ENCODE peak calls at places on chromosomes 5 and 9, in eight cellular contexts. E is neuronal stem cell, B is Karpas-422, I is K562, S is GM23248, Y is fibroblast of lung, U is PC-9, F is HCT116. T is an unnamed sample.

GRCh38 chr5:75048457-75048953 is 3.9 kb downstream of the GCNT4 start:
- DNase-seq in E (no peak), Y (peak), S (peak), F (no peak), U (no peak), B (no peak), I (no peak), T (no peak)

GRCh38 chr9:91775011-91775707 is 174.9 kb downstream of the ROR2 start:
- DNase-seq in I (peak), Y (peak), F (peak), B (peak), S (peak), U (no peak), E (peak), T (peak)

GRCh38 chr5:90037646-90038045 is 371.9 kb downstream of the CETN3 start:
- DNase-seq in Y (peak), I (no peak), B (no peak), F (no peak), U (no peak), E (no peak), S (no peak), T (no peak)

GRCh38 chr5:69368458-69369368 is 607 bp downstream of the AK6 start:
- DNase-seq in I (peak), B (no peak), Y (peak), F (peak), S (peak), U (peak), E (peak), T (peak)

GRCh38 chr9:116087751-116088194 is 65.8 kb upstream of the PAPPA start:
- DNase-seq in F (no peak), S (peak), U (peak), E (no peak), B (no peak), Y (peak), I (no peak), T (no peak)

GRCh38 chr5:94983861-94984535 is 300.9 kb downstream of the MCTP1 start:
- DNase-seq in S (peak), E (no peak), B (no peak), I (no peak), Y (peak), F (no peak), U (no peak), T (no peak)

GRCh38 chr9:137396227-137396626 is 26.7 kb downstream of the EXD3 start:
- DNase-seq in B (no peak), I (no peak), S (peak), E (no peak), F (no peak), Y (peak), U (peak), T (no peak)

GRCh38 chr5:142390303-142390840 is 65.6 kb upstream of the SPRY4 start:
- DNase-seq in I (no peak), B (no peak), S (no peak), U (no peak), E (no peak), Y (no peak), F (no peak), T (no peak)

GRCh38 chr5:157989296-157989695 is 130.4 kb upstream of the CLINT1 start:
- DNase-seq in U (no peak), I (no peak), B (no peak), F (no peak), Y (peak), S (no peak), E (no peak), T (no peak)

GRCh38 chr5:45796959-45797553 is 100.9 kb upstream of the HCN1 start:
- DNase-seq in F (no peak), B (peak), E (no peak), S (no peak), Y (no peak), I (peak), U (no peak), T (no peak)

GRCh38 chr9:2761424-2761823 is 44.1 kb downstream of the KCNV2 start:
- DNase-seq in F (no peak), S (no peak), U (no peak), I (no peak), Y (no peak), B (no peak), E (no peak), T (no peak)

GRCh38 chr9:77011973-77012817 is 7.3 kb upstream of the FOXB2 start:
- DNase-seq in F (peak), E (peak), S (peak), B (peak), Y (no peak), I (peak), U (no peak), T (peak)

GRCh38 chr9:84615574-84615973 is 54.0 kb upstream of the NTRK2 start:
- DNase-seq in U (no peak), F (no peak), I (no peak), E (no peak), B (no peak), S (no peak), Y (no peak), T (no peak)

GRCh38 chr5:16552666-16553343 is 64.0 kb downstream of the RETREG1 start:
- DNase-seq in E (peak), S (peak), U (peak), B (peak), F (peak), I (peak), Y (peak), T (peak)

GRCh38 chr9:128055222-128056040 is 11.7 kb downstream of the NAIF1 start:
- DNase-seq in S (no peak), B (no peak), U (no peak), I (no peak), E (no peak), Y (no peak), F (no peak), T (no peak)

GRCh38 chr5:136082390-136083193 is 50.1 kb upstream of the SMAD5 start:
- DNase-seq in Y (no peak), S (peak), E (peak), F (peak), I (peak), B (peak), U (peak), T (peak)

GRCh38 chr9:84780385-84780784 is 110.9 kb downstream of the NTRK2 start:
- DNase-seq in F (no peak), I (no peak), U (no peak), S (no peak), E (no peak), B (no peak), Y (no peak), T (no peak)

GRCh38 chr9:35599763-35600604 is 5.1 kb upstream of the TESK1 start:
- DNase-seq in B (peak), I (no peak), U (no peak), E (no peak), S (peak), F (no peak), Y (no peak), T (peak)

GRCh38 chr5:123157797-123158528 is 68.9 kb downstream of the PRDM6 start:
- DNase-seq in U (no peak), E (no peak), F (peak), Y (peak), S (peak), B (no peak), I (no peak), T (no peak)

GRCh38 chr9:18405240-18405639 is 68.7 kb upstream of the ADAMTSL1 start:
- DNase-seq in E (no peak), U (no peak), B (no peak), S (peak), F (no peak), I (no peak), Y (peak), T (no peak)

GRCh38 chr5:149320791-149321330 is 24.4 kb upstream of the GRPEL2 start:
- DNase-seq in U (peak), F (peak), S (peak), B (no peak), I (peak), E (peak), Y (peak), T (no peak)

GRCh38 chr5:56530739-56531138 is 284.6 kb upstream of the MAP3K1 start:
- DNase-seq in F (no peak), S (no peak), B (no peak), E (no peak), Y (no peak), U (no peak), I (no peak), T (no peak)

GRCh38 chr9:87813119-87813463 is 69.6 kb upstream of the SPATA31E1 start:
- DNase-seq in U (no peak), E (no peak), I (no peak), Y (no peak), F (no peak), S (no peak), B (no peak), T (no peak)

GRCh38 chr9:124038239-124038638 is 26.7 kb downstream of the LHX2 start:
- DNase-seq in U (no peak), B (no peak), S (peak), I (no peak), F (no peak), E (no peak), Y (no peak), T (no peak)

GRCh38 chr5:78766412-78766762 is 117.8 kb upstream of the LHFPL2 start:
- DNase-seq in F (no peak), U (no peak), Y (no peak), S (no peak), B (no peak), I (no peak), E (no peak), T (no peak)

GRCh38 chr5:141121563-141121962 is at the start of gene PCDHB4:
- DNase-seq in S (peak), B (no peak), I (no peak), E (no peak), F (no peak), U (no peak), Y (no peak), T (no peak)

GRCh38 chr5:173741729-173742431 is 125.4 kb upstream of the BOD1 start:
- DNase-seq in S (no peak), I (no peak), F (no peak), B (no peak), E (no peak), U (no peak), Y (no peak), T (no peak)

GRCh38 chr5:171647900-171648253 is 137.7 kb upstream of the SMIM23 start:
- DNase-seq in B (no peak), F (no peak), U (no peak), Y (peak), S (no peak), E (no peak), I (no peak), T (no peak)

DNA sequence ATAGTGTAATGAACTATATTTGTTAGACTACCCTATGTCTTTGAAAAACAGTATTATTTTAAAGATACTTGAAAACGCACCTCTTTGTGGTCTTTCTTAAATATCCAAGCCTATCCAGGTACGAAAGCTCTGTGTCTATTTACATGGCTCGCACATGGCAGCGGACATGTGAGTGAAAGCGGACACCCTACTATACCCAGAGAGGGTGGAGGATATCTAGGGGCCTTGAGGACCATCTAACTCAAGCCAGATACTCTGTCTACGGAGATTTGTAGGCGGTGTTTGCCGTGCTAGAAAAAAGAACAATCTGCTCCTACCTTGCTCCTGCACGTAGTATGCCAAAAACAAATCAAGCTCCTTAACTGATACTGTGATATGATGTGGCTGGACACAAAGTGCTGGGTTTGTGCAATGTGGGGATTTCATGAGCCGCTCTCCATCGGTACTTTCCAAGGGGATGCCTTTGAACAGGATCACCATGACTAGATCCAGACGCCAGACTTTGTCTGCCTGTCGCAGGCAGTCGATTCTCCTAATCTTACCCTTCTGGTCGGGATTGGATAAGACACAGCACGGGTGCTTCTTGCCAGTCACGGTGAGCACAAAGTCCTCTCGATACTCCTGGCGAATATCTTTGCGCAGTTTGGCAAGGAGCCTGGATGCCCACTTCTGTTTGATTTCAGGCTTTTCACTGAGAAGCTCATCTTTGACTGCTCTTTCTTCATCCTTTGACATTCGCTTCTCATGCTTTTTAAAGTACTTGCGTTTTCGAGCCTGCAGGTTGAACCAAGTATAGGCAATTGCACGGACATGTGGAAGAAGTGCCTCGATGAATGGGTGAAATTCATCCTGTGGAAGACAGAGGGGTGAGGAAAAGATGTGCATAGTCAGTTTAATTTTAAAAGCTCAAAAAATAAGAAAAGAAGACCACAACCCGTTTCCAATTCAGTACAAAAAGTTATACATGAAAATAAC is 7.0 kb downstream of the NFIB start:
- DNase-seq in U (no peak), B (no peak), E (no peak), I (no peak), Y (peak), S (no peak), F (no peak), T (no peak)
- H2AFZ ChIP-seq in U (no peak), B (no peak), E (no peak), I (no peak), Y (peak), S (no peak), F (no peak), T (no peak)

GRCh38 chr5:179913461-179913860 is 5.8 kb upstream of the TBC1D9B start:
- DNase-seq in S (no peak), E (no peak), Y (no peak), B (no peak), U (no peak), F (no peak), I (no peak), T (no peak)
- H2AFZ ChIP-seq in S (peak), E (no peak), Y (no peak), B (no peak), U (peak), F (no peak), I (peak), T (no peak)

DNA sequence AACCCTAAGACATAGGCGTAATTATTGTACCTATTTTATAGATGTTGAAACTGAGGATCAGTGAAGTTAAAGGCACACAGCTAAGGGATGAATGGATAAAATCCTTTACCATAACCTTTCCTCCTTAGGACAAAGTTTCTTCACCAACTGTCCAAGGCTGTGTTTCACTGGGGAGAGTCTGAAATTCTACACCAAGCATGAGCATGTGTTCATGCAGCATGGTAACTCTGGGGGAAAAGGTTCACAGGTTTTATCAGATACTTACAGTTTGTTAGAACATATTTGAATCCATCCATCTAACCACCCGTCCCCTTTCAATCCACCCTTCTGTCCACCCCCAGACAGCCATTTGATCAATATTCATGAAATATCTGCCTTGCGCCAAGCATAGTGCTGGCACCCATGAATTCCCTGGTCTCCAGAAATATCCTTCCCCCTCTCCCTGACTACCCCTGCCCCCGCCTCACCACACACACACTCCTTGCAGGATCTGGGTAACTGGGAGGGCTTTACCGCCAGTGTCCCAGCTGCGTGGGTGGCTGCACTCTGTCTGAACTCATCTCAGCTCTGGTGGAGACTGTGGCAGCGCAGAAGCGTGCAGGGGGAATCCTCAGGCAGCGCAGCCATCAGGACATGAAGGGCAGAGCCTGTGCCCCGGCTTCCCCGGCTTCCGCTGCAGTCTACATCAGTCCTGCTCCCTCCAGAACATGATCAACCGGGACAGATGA is 6.3 kb upstream of the KCNIP1 start:
- DNase-seq in U (no peak), I (no peak), F (no peak), S (no peak), B (peak), E (no peak), Y (peak), T (no peak)
- H2AFZ ChIP-seq in U (no peak), I (no peak), F (no peak), S (no peak), B (no peak), E (no peak), Y (no peak), T (no peak)

DNA sequence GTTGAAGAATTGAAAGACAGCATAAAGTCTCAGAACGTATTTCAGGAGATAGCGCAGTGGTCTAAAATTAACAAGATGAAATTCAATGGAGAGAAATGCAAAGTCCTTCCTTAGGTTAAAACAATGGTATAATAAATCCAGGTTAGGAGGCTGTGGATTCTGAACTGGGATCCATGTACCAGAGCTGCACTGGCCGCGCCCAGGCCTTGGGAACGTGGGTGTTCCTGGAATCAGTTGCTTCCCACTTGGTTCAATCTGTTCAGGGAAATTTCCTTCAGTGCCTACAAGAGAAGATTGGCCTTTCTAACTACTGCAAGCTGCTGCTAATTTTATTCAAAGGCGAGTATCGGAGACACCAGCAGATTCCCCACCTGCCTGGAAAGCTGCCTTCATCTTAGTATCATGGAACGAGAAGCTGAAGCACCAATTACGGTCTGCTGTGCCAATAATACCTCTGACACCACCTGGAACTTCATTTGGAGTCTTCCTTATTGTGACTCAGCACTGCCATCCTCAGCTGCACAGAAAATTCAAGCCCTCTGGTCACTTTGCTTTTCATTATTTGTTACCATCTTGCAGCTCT is 14.3 kb upstream of the CTNND2 start:
- DNase-seq in I (no peak), U (no peak), E (no peak), F (no peak), Y (no peak), B (no peak), S (no peak), T (no peak)
- H2AFZ ChIP-seq in I (no peak), U (peak), E (no peak), F (no peak), Y (no peak), B (no peak), S (no peak), T (no peak)

DNA sequence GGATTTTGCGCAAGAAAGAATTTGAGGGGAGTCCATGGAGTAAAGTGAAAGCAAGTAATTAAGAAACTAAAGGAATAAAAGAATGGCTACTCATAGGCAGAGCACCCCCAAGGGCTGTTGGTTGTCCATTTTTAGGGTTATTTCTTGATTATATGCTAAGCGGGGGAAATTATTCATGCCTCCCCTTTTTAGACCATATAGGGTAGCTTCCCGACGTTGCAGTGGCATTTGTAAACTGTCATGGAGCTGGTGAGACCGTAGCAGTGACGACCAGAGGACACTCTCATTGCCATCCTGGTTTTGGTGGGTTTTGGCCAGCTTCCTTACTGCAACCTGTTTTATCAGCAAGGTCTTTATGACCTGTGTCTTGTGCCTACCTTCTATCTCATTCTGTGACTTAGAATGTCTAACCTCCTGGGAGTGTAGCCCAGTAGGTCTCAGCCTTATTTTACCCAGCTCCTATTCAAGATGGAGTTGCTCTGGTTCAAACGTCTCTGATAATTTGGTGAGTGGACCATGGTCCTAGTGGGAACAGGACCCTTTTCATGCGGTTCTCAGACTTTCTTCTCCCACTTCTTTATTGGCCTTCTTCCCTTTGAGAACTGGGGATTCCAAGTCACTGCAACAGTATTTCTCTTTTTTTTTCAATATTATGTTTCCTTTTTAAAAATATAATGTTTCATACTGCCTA is 1.3 kb upstream of the ERAP1 start:
- DNase-seq in Y (no peak), B (no peak), I (no peak), F (no peak), S (no peak), E (no peak), U (no peak), T (no peak)
- H2AFZ ChIP-seq in Y (no peak), B (peak), I (peak), F (peak), S (peak), E (peak), U (peak), T (peak)

DNA sequence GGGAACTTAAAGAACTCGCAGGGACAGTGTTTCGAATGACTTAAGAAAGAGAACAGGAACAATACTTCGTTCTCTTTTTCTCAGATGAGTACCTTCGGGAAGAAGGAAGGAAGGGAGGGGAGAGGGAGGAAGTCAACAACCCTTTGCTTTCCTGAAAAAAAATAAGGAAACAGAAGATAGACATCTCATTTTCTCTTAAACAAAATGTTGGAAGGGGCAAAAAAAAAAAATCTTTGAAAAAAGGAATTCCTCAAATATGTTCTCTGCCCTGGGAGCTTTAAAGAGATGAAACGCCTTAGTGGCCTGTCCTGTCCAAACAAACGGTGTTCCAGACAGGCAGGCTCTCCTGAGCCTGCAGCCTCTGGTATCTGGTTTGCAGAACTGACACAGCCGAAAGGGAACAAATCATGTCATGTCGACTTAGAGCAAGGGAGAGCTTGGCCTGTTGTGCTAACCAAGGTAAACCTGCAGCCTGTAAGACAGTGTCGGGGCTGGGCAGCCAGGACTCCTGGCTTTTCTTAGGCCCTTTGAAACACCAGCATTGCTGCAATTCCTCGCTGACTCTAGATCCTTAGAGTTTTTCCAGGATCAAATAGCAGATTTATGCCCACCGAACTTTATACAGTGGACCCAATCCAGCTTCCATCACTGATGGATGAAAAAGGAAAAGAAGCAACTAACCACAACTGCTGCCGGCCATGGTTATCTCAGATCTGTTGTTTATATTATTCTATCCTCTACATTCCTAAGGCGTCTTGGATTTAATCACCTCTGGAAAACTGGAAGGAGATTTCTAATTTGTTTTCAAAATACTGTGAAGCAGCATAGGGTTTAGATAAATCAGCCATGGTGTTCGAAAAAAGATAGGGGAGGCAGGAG is at the start of gene ZNF366:
- DNase-seq in B (no peak), Y (peak), U (no peak), E (no peak), S (no peak), F (no peak), I (no peak), T (no peak)
- H2AFZ ChIP-seq in B (peak), Y (no peak), U (peak), E (peak), S (peak), F (no peak), I (peak), T (no peak)